ENCODE peak calls at places on chromosomes 2 and 18, in eight cellular contexts. L is PC-3; B is CD4-positive, alpha-beta memory T cell; S is CD8-positive, alpha-beta T cell; X is psoas muscle; I is upper lobe of right lung; W is endothelial cell of umbilical vein; C is GM23338. A is an unnamed sample. For H3K36me3, the result is how much of the 10 kb centered on the place peaks cover.

GRCh38 chr2:174337337-174338154 is 2.8 kb downstream of the SP9 start:
- DNase-seq in L (no peak), B (no peak), S (peak), X (no peak), I (no peak), W (peak), C (peak), A (peak)

GRCh38 chr2:192124576-192124975 is 70.2 kb downstream of the TMEFF2 start:
- DNase-seq in L (peak), B (no peak), S (no peak), X (no peak), I (no peak), W (no peak), C (no peak), A (no peak)

GRCh38 chr2:241066893-241067341 is 35.2 kb downstream of the MTERF4 start:
- DNase-seq in L (peak), B (no peak), S (no peak), X (no peak), I (peak), W (no peak), C (peak), A (no peak)

GRCh38 chr2:2252179-2252578 is 78.9 kb downstream of the MYT1L start:
- DNase-seq in L (no peak), B (no peak), S (no peak), X (no peak), I (peak), W (no peak), C (no peak), A (no peak)

GRCh38 chr18:9559253-9559652 is 55.1 kb downstream of the PPP4R1 start:
- DNase-seq in L (no peak), B (no peak), S (no peak), X (no peak), I (no peak), W (no peak), C (no peak), A (no peak)

GRCh38 chr18:44844486-44844885 is 163.8 kb downstream of the SETBP1 start:
- DNase-seq in L (no peak), B (no peak), S (no peak), X (no peak), I (no peak), W (no peak), C (no peak), A (no peak)

GRCh38 chr18:41126541-41127235 is 828.3 kb upstream of the PIK3C3 start:
- DNase-seq in L (peak), B (no peak), S (no peak), X (no peak), I (no peak), W (peak), C (no peak), A (no peak)

GRCh38 chr2:195737531-195738162 is 80.6 kb downstream of the SLC39A10 start:
- DNase-seq in L (peak), B (no peak), S (no peak), X (no peak), I (no peak), W (peak), C (no peak), A (no peak)

GRCh38 chr2:160558531-160558930 is 64.9 kb upstream of the RBMS1 start:
- DNase-seq in L (no peak), B (no peak), S (no peak), X (no peak), I (no peak), W (no peak), C (no peak), A (no peak)

GRCh38 chr2:9781252-9781651 is 62.0 kb upstream of the TAF1B start:
- DNase-seq in L (no peak), B (no peak), S (no peak), X (no peak), I (no peak), W (no peak), C (no peak), A (no peak)

GRCh38 chr2:100802076-100802475 is 17.9 kb upstream of the NPAS2 start:
- DNase-seq in L (no peak), B (no peak), S (no peak), X (no peak), I (no peak), W (no peak), C (no peak), A (no peak)

GRCh38 chr2:10487144-10488104 is 39.3 kb upstream of the ODC1 start:
- DNase-seq in L (peak), B (no peak), S (no peak), X (no peak), I (no peak), W (no peak), C (no peak), A (peak)

DNA sequence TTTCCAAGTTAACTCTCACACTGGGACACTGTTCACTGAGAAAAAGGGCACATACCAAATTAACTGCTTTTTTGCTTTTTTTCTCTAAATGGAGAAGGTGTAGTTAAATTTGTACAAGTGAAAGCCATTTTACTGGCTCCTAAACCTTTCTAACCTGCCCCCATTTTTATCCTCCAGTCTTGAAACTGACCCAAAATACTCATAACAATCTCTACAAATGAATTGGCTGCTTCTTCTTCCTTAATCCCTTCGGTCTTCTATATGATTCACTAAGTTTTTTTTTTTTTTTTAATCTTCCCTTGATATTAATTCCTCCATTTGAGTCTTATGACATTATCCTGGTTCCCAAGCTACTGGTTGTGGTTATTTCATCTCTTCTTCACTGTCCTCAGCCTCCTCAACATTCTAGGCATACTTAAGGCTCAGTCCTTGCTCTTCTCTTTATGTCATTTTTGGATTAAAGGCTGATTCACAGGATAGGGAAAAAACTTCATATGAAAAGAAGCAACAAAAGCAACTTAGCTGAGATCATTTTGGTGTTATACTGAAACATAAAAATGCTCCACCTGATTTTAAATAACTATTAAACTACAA is 19.8 kb downstream of the ORC2 start:
- DNase-seq in L (no peak), B (no peak), S (no peak), X (no peak), I (no peak), W (no peak), C (no peak), A (no peak)
- H3K36me3 ChIP-seq in L (under half), B (under half), S (under half), X (half or more), I (half or more), W (under half), C (half or more), A (half or more)

GRCh38 chr2:128293426-128293755 is 25.3 kb downstream of the HS6ST1 start:
- DNase-seq in L (no peak), B (peak), S (no peak), X (no peak), I (no peak), W (no peak), C (no peak), A (peak)

GRCh38 chr2:128291161-128291843 is 27.4 kb downstream of the HS6ST1 start:
- DNase-seq in L (no peak), B (peak), S (no peak), X (peak), I (no peak), W (no peak), C (no peak), A (peak)

GRCh38 chr2:128291844-128292598 is 26.6 kb downstream of the HS6ST1 start:
- DNase-seq in L (no peak), B (peak), S (no peak), X (peak), I (no peak), W (no peak), C (no peak), A (peak)

GRCh38 chr2:128293870-128294455 is 24.7 kb downstream of the HS6ST1 start:
- DNase-seq in L (no peak), B (peak), S (no peak), X (peak), I (no peak), W (no peak), C (no peak), A (peak)

DNA sequence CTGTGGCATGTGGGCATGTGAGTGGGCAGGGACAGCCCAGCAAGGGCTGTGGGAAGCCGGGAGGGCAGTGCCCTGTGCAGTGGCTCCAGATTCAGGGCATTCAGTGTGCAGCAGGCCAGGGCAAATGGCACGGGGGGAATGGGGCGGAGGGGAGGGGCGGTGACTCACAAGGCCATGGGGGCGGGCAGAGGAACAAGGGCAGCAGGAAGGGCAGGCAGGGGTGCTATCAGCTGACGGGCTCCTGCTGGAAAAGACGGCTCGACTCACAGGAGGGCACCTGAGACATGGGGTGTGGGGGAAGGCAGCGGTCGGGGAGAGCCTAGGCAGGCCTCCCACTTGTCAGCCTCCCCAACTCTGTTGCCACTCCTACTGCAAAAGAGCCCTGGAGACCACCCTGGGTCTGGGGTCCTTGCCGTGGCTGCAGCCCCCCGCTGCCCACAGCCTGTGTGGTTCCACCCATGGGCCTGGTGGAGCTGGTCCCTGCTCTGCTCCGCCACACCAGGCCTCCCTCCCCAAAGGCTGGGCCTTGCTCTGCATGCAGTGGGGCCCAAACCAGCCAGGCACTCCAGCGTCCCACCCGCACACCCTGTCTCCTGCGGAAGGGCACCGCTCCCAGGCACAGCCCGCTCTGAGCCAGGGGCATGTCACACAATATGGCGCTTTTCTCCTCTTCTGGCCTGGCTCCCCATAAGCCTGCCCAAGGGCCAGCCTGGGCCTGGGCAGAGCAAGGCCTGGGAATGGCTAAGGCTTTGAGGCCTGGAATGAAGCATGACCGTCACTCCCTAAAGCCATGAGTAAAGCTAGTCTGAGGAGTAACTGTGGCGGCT is 25.9 kb downstream of the HS6ST1 start:
- DNase-seq in L (no peak), B (peak), S (no peak), X (peak), I (no peak), W (no peak), C (no peak), A (peak)
- H3K27ac ChIP-seq in L (no peak), B (no peak), S (no peak), X (peak), I (no peak), W (no peak), C (no peak), A (no peak)

GRCh38 chr2:24958411-24958935 is 13.3 kb downstream of the DNAJC27 start:
- DNase-seq in L (no peak), B (no peak), S (no peak), X (no peak), I (no peak), W (peak), C (no peak), A (no peak)

GRCh38 chr2:24957976-24958375 is 13.8 kb downstream of the DNAJC27 start:
- DNase-seq in L (no peak), B (no peak), S (no peak), X (no peak), I (no peak), W (no peak), C (no peak), A (no peak)

GRCh38 chr2:24957221-24957620 is 14.5 kb downstream of the DNAJC27 start:
- DNase-seq in L (no peak), B (no peak), S (no peak), X (no peak), I (no peak), W (no peak), C (no peak), A (no peak)

GRCh38 chr2:24959761-24960160 is 12.0 kb downstream of the DNAJC27 start:
- DNase-seq in L (no peak), B (no peak), S (no peak), X (no peak), I (no peak), W (no peak), C (no peak), A (no peak)

DNA sequence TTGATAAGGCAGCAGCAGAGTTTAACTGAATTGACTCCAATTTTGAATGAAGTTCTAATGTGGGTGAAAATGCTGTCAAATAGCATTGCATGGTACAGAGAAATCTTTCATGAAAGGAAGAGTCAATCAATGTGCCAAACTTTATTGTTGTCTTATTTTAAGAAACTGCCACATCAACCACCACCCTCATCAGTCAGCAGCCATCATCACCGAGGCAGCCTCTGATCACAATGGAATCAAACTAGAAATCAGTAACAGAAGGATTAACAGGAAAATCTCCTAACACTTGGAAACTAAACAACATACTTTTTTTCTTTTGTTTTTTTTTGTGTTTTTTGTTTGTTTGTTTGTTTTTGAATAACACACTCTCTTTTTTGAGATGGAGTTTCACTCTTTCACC is 9.9 kb downstream of the DNAJC27 start:
- DNase-seq in L (no peak), B (no peak), S (no peak), X (no peak), I (no peak), W (no peak), C (no peak), A (no peak)
- H3K36me3 ChIP-seq in L (under half), B (under half), S (under half), X (half or more), I (half or more), W (under half), C (under half), A (half or more)

DNA sequence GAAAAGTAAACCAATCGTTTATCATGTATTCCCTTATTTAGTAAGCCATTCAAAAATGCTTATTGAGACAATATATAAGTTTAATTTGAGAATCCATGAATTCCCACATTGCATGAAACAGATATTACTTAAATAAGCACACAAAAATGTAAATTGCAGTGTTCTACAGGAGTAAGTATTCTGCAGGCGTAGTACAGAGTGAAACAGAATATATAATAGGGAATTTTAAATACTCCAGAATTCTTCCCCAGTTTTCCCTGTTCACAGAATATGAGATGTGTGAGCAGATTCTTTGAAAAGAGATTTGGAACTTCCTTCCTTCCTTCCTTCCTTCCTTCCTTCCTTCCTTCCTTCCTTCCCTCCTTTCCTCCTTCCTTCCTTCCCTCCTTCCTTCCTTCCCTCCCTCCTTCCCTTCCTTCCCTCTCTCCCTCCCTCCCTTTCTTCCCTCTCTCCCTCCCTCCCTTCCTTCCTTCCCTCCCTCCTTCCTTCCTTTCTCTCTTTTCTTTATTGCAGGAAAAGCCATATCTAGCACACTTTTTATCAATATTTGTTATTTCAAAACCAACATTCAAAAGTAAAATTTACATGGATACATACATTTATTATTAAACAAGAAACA is 977.7 kb upstream of the LRRTM1 start:
- DNase-seq in L (no peak), B (no peak), S (no peak), X (no peak), I (no peak), W (no peak), C (no peak), A (no peak)
- H3K27ac ChIP-seq in L (no peak), B (no peak), S (no peak), X (no peak), I (no peak), W (no peak), C (no peak), A (no peak)

GRCh38 chr2:112486895-112487294 is 4.9 kb downstream of the TTL start:
- DNase-seq in L (no peak), B (no peak), S (no peak), X (no peak), I (no peak), W (no peak), C (no peak), A (no peak)

GRCh38 chr2:112487444-112487961 is 5.5 kb downstream of the TTL start:
- DNase-seq in L (no peak), B (no peak), S (no peak), X (no peak), I (no peak), W (no peak), C (no peak), A (no peak)

GRCh38 chr2:112485849-112486248 is 3.9 kb downstream of the TTL start:
- DNase-seq in L (no peak), B (no peak), S (no peak), X (no peak), I (no peak), W (no peak), C (no peak), A (no peak)

GRCh38 chr2:112491946-112492345 is 10.0 kb downstream of the TTL start:
- DNase-seq in L (peak), B (no peak), S (no peak), X (no peak), I (no peak), W (no peak), C (no peak), A (no peak)

GRCh38 chr2:112488201-112488600 is 6.2 kb downstream of the TTL start:
- DNase-seq in L (no peak), B (no peak), S (no peak), X (no peak), I (no peak), W (no peak), C (no peak), A (no peak)
- H3K36me3 ChIP-seq in L (under half), B (under half), S (under half), X (under half), I (under half), W (under half), C (under half), A (under half)

A was measured in spleen.